ENCODE peak calls at places on chromosomes 1 and 21, in ten cellular contexts. A is AG08395; H is fibroblast of the aortic adventitia; U is central memory CD4-positive, alpha-beta T cell; B is keratinocyte; G is Calu3; I is A172; M is hypothalamus; C is MM.1S; J is BE2C. N is an unnamed sample.

GRCh38 chr1:154861607-154862094 is 8.4 kb downstream of the KCNN3 start:
- DNase-seq in A (no peak), H (no peak), U (no peak), B (no peak), G (no peak), I (peak; percentile 56), M (no peak), C (no peak), J (no peak), N (no peak)

GRCh38 chr1:201253906-201254624 is 29.2 kb upstream of the PKP1 start:
- DNase-seq in A (no peak), H (no peak), U (no peak), B (no peak), G (no peak), I (no peak), M (no peak), C (no peak), J (no peak), N (no peak)

GRCh38 chr1:201020647-201021332 is 2.7 kb downstream of the KIF21B start:
- DNase-seq in A (no peak), H (no peak), U (peak; percentile 25), B (no peak), G (no peak), I (no peak), M (no peak), C (peak; percentile 62), J (no peak), N (no peak)

GRCh38 chr1:66733348-66734017 is 18.8 kb upstream of the DYNLT5 start:
- DNase-seq in A (no peak), H (peak; percentile 41), U (no peak), B (no peak), G (no peak), I (no peak), M (no peak), C (peak; percentile 70), J (no peak), N (peak; percentile 26)

GRCh38 chr1:43444827-43445225 is 8.9 kb downstream of the HYI start:
- DNase-seq in A (no peak), H (peak; percentile 14), U (no peak), B (no peak), G (no peak), I (no peak), M (no peak), C (no peak), J (no peak), N (no peak)

GRCh38 chr1:150650193-150650592 is 20.8 kb upstream of the ENSA start:
- DNase-seq in A (no peak), H (peak; percentile 37), U (no peak), B (no peak), G (peak; percentile 32), I (no peak), M (no peak), C (no peak), J (no peak), N (no peak)

GRCh38 chr21:45306453-45306831 is 18.7 kb upstream of the POFUT2 start:
- DNase-seq in A (no peak), H (no peak), U (no peak), B (no peak), G (no peak), I (no peak), M (no peak), C (no peak), J (peak; percentile 2), N (no peak)

GRCh38 chr1:205920159-205920558 is 23.1 kb downstream of the SLC26A9 start:
- DNase-seq in A (no peak), H (peak; percentile 73), U (no peak), B (no peak), G (no peak), I (no peak), M (peak; percentile 36), C (no peak), J (no peak), N (no peak)

GRCh38 chr1:4219826-4220225 is 319.8 kb upstream of the C1orf174 start:
- DNase-seq in A (no peak), H (no peak), U (no peak), B (no peak), G (no peak), I (no peak), M (no peak), C (no peak), J (no peak), N (no peak)

GRCh38 chr1:231215676-231216385 is 25.2 kb upstream of the GNPAT start:
- DNase-seq in A (no peak), H (no peak), U (no peak), B (no peak), G (no peak), I (no peak), M (no peak), C (no peak), J (no peak), N (no peak)

GRCh38 chr1:161290779-161291178 is 19.0 kb downstream of the MPZ start:
- DNase-seq in A (no peak), H (no peak), U (no peak), B (no peak), G (no peak), I (no peak), M (no peak), C (no peak), J (no peak), N (no peak)

GRCh38 chr1:119787776-119788175 is 19.1 kb upstream of the HMGCS2 start:
- DNase-seq in A (no peak), H (peak; percentile 78), U (no peak), B (no peak), G (no peak), I (peak; percentile 40), M (no peak), C (peak; percentile 39), J (no peak), N (no peak)

GRCh38 chr1:20047058-20047457 is 22.9 kb upstream of the PLA2G5 start:
- DNase-seq in A (no peak), H (no peak), U (no peak), B (no peak), G (no peak), I (no peak), M (no peak), C (no peak), J (no peak), N (no peak)

GRCh38 chr1:147741075-147741474 is 19.3 kb downstream of the GJA5 start:
- DNase-seq in A (no peak), H (peak; percentile 2), U (no peak), B (no peak), G (no peak), I (no peak), M (no peak), C (no peak), J (no peak), N (no peak)

GRCh38 chr1:6392081-6392879 is 1.3 kb downstream of the ACOT7 start:
- DNase-seq in A (no peak), H (no peak), U (no peak), B (no peak), G (no peak), I (no peak), M (no peak), C (peak; percentile 36), J (no peak), N (no peak)

GRCh38 chr1:36148821-36149236 is 457 bp downstream of the TRAPPC3 start:
- DNase-seq in A (no peak), H (peak; percentile 51), U (no peak), B (no peak), G (no peak), I (no peak), M (no peak), C (no peak), J (no peak), N (no peak)

GRCh38 chr1:44112486-44112885 is 6.1 kb upstream of the KLF17 start:
- DNase-seq in A (peak; percentile 38), H (peak; percentile 14), U (no peak), B (no peak), G (no peak), I (no peak), M (no peak), C (no peak), J (no peak), N (no peak)

GRCh38 chr1:108598340-108598739 is 38.4 kb downstream of the EEIG2 start:
- DNase-seq in A (no peak), H (no peak), U (no peak), B (no peak), G (no peak), I (no peak), M (no peak), C (no peak), J (no peak), N (no peak)

GRCh38 chr1:172180886-172181285 is 239.6 kb upstream of the C1orf105 start:
- DNase-seq in A (peak; percentile 33), H (peak; percentile 70), U (peak; percentile 52), B (no peak), G (no peak), I (peak; percentile 10), M (no peak), C (peak; percentile 85), J (no peak), N (no peak)

GRCh38 chr1:211742889-211743529 is 67.6 kb upstream of the NEK2 start:
- DNase-seq in A (no peak), H (no peak), U (no peak), B (no peak), G (no peak), I (no peak), M (no peak), C (no peak), J (no peak), N (no peak)

GRCh38 chr1:57017717-57018116 is 51.9 kb upstream of the C8B start:
- DNase-seq in A (no peak), H (peak; percentile 16), U (no peak), B (no peak), G (no peak), I (no peak), M (no peak), C (no peak), J (no peak), N (no peak)

GRCh38 chr21:25506887-25507286 is 100.4 kb downstream of the MRPL39 start:
- DNase-seq in A (peak; percentile 15), H (peak; percentile 17), U (no peak), B (no peak), G (no peak), I (no peak), M (no peak), C (no peak), J (no peak), N (no peak)

GRCh38 chr1:115710859-115711624 is 57.5 kb downstream of the CASQ2 start:
- DNase-seq in A (no peak), H (no peak), U (no peak), B (no peak), G (no peak), I (peak; percentile 5), M (no peak), C (no peak), J (no peak), N (peak; percentile 72)

GRCh38 chr1:205525495-205526285 is 21.2 kb downstream of the CDK18 start:
- DNase-seq in A (no peak), H (no peak), U (no peak), B (no peak), G (no peak), I (no peak), M (no peak), C (no peak), J (no peak), N (no peak)

GRCh38 chr1:26584022-26584485 is 54.5 kb downstream of the RPS6KA1 start:
- DNase-seq in A (no peak), H (no peak), U (no peak), B (no peak), G (peak; percentile 3), I (peak; percentile 1), M (no peak), C (no peak), J (no peak), N (no peak)

GRCh38 chr21:46191686-46192575 is 7.7 kb upstream of the SPATC1L start:
- DNase-seq in A (no peak), H (no peak), U (no peak), B (no peak), G (no peak), I (no peak), M (no peak), C (no peak), J (no peak), N (no peak)

GRCh38 chr21:22855581-22855980 is 1857.4 kb downstream of the NCAM2 start:
- DNase-seq in A (no peak), H (no peak), U (no peak), B (no peak), G (no peak), I (no peak), M (no peak), C (no peak), J (no peak), N (peak; percentile 49)

GRCh38 chr1:221829327-221830011 is 87.6 kb upstream of the DUSP10 start:
- DNase-seq in A (peak; percentile 87), H (peak; percentile 85), U (peak; percentile 34), B (no peak), G (peak; percentile 53), I (peak; percentile 97), M (no peak), C (no peak), J (no peak), N (peak; percentile 92)

N was measured in epithelial cell of prostate.